ENCODE peak calls at places on chromosomes 1 and 21, in ten cellular contexts. Q is H9, F is colonic mucosa, R is left colon, P is lower lobe of right lung, M is kidney, I is left ventricle myocardium inferior, A is fibroblast of lung, Z is activated T-cell treated with anti-CD3 and anti-CD28 coated beads for 1 hour, L is MCF 10A. O is an unnamed sample.

GRCh38 chr1:50425376-50426107 is 2.3 kb upstream of the DMRTA2 start:
- DNase-seq in Q (peak), F (no peak), R (no peak), P (no peak), M (no peak), I (no peak), A (no peak), Z (no peak), L (no peak), O (peak)

GRCh38 chr1:7266561-7266960 is 481.3 kb downstream of the CAMTA1 start:
- DNase-seq in Q (no peak), F (peak), R (no peak), P (no peak), M (no peak), I (no peak), A (no peak), Z (no peak), L (peak), O (no peak)

GRCh38 chr1:154796303-154796892 is 73.7 kb downstream of the KCNN3 start:
- DNase-seq in Q (no peak), F (no peak), R (no peak), P (no peak), M (peak), I (no peak), A (no peak), Z (no peak), L (no peak), O (no peak)

GRCh38 chr21:30305136-30305535 is 15.0 kb downstream of the KRTAP26-1 start:
- DNase-seq in Q (no peak), F (no peak), R (no peak), P (no peak), M (no peak), I (no peak), A (no peak), Z (no peak), L (no peak), O (no peak)

GRCh38 chr1:114253900-114254299 is 100.2 kb upstream of the SYT6 start:
- DNase-seq in Q (no peak), F (no peak), R (no peak), P (no peak), M (no peak), I (no peak), A (no peak), Z (no peak), L (no peak), O (no peak)

GRCh38 chr21:44526096-44526997 is 13.6 kb downstream of the KRTAP10-1 start:
- DNase-seq in Q (no peak), F (no peak), R (no peak), P (peak), M (peak), I (no peak), A (no peak), Z (no peak), L (no peak), O (no peak)

GRCh38 chr21:44702111-44702972 is 5.4 kb downstream of the KRTAP10-12 start:
- DNase-seq in Q (no peak), F (peak), R (no peak), P (no peak), M (no peak), I (no peak), A (no peak), Z (no peak), L (no peak), O (no peak)

GRCh38 chr1:1037366-1038327 is 17.7 kb downstream of the AGRN start:
- DNase-seq in Q (no peak), F (no peak), R (no peak), P (no peak), M (no peak), I (no peak), A (no peak), Z (no peak), L (no peak), O (no peak)

GRCh38 chr1:3054474-3054873 is 14.5 kb upstream of the PRDM16 start:
- DNase-seq in Q (peak), F (no peak), R (no peak), P (no peak), M (peak), I (peak), A (no peak), Z (no peak), L (no peak), O (no peak)

GRCh38 chr1:170618418-170618817 is 45.5 kb upstream of the PRRX1 start:
- DNase-seq in Q (no peak), F (no peak), R (no peak), P (no peak), M (no peak), I (no peak), A (no peak), Z (no peak), L (no peak), O (no peak)

GRCh38 chr1:159839135-159839849 is 12.6 kb downstream of the SLAMF8 start:
- DNase-seq in Q (no peak), F (no peak), R (no peak), P (no peak), M (no peak), I (no peak), A (no peak), Z (no peak), L (no peak), O (no peak)

GRCh38 chr1:71521655-71522264 is 440.9 kb upstream of the ZRANB2 start:
- DNase-seq in Q (no peak), F (peak), R (peak), P (no peak), M (no peak), I (no peak), A (peak), Z (no peak), L (peak), O (peak)

GRCh38 chr1:107451735-107452134 is 310.9 kb downstream of the NTNG1 start:
- DNase-seq in Q (no peak), F (no peak), R (no peak), P (no peak), M (no peak), I (no peak), A (no peak), Z (no peak), L (no peak), O (no peak)

GRCh38 chr1:6266641-6267040 is 5.7 kb upstream of the GPR153 start:
- DNase-seq in Q (no peak), F (no peak), R (no peak), P (no peak), M (no peak), I (no peak), A (no peak), Z (no peak), L (no peak), O (no peak)

GRCh38 chr1:93328809-93329477 is 16.8 kb upstream of the DR1 start:
- DNase-seq in Q (no peak), F (peak), R (peak), P (no peak), M (no peak), I (no peak), A (peak), Z (no peak), L (no peak), O (peak)

GRCh38 chr21:36208326-36209013 is 51.8 kb downstream of the DOP1B start:
- DNase-seq in Q (no peak), F (no peak), R (no peak), P (no peak), M (peak), I (no peak), A (no peak), Z (no peak), L (no peak), O (no peak)

GRCh38 chr1:224163311-224163710 is 19.7 kb upstream of the DEGS1 start:
- DNase-seq in Q (no peak), F (no peak), R (no peak), P (no peak), M (no peak), I (no peak), A (no peak), Z (no peak), L (no peak), O (no peak)

GRCh38 chr1:84078108-84078823 is 65.8 kb upstream of the PRKACB start:
- DNase-seq in Q (no peak), F (peak), R (no peak), P (no peak), M (peak), I (no peak), A (peak), Z (no peak), L (peak), O (peak)

GRCh38 chr1:30627994-30628393 is 95.4 kb downstream of the MATN1 start:
- DNase-seq in Q (no peak), F (no peak), R (no peak), P (no peak), M (no peak), I (no peak), A (no peak), Z (no peak), L (no peak), O (no peak)

GRCh38 chr1:66372522-66373071 is 161.4 kb upstream of the SGIP1 start:
- DNase-seq in Q (no peak), F (no peak), R (no peak), P (no peak), M (no peak), I (no peak), A (no peak), Z (no peak), L (no peak), O (no peak)

GRCh38 chr1:164611754-164612642 is 53.0 kb downstream of the PBX1 start:
- DNase-seq in Q (peak), F (peak), R (peak), P (no peak), M (no peak), I (no peak), A (peak), Z (no peak), L (peak), O (peak)

GRCh38 chr1:36342426-36343185 is 19.2 kb upstream of the EVA1B start:
- DNase-seq in Q (peak), F (peak), R (peak), P (peak), M (no peak), I (no peak), A (peak), Z (peak), L (peak), O (peak)

GRCh38 chr1:113027449-113027848 is 45.5 kb upstream of the LRIG2 start:
- DNase-seq in Q (peak), F (no peak), R (no peak), P (no peak), M (no peak), I (no peak), A (no peak), Z (no peak), L (no peak), O (no peak)

GRCh38 chr1:60848583-60849188 is 233.7 kb upstream of the NFIA start:
- DNase-seq in Q (no peak), F (no peak), R (no peak), P (no peak), M (no peak), I (no peak), A (peak), Z (no peak), L (peak), O (peak)

GRCh38 chr1:156838972-156839371 is 19.9 kb downstream of the INSRR start:
- DNase-seq in Q (peak), F (no peak), R (peak), P (no peak), M (peak), I (no peak), A (peak), Z (no peak), L (peak), O (no peak)

GRCh38 chr1:160830321-160831153 is 32.1 kb downstream of the CD244 start:
- DNase-seq in Q (peak), F (peak), R (peak), P (peak), M (no peak), I (no peak), A (no peak), Z (peak), L (peak), O (peak)

GRCh38 chr21:32538147-32538792 is 47.1 kb downstream of the TCP10L start:
- DNase-seq in Q (peak), F (no peak), R (no peak), P (no peak), M (no peak), I (no peak), A (no peak), Z (peak), L (no peak), O (no peak)

GRCh38 chr1:165884690-165885304 is 57.4 kb downstream of the UCK2 start:
- DNase-seq in Q (no peak), F (no peak), R (no peak), P (no peak), M (no peak), I (no peak), A (peak), Z (no peak), L (no peak), O (peak)

GRCh38 chr1:158117854-158118691 is 62.6 kb upstream of the CD1D start:
- DNase-seq in Q (peak), F (peak), R (peak), P (no peak), M (no peak), I (no peak), A (peak), Z (peak), L (peak), O (peak)

GRCh38 chr21:42118901-42119300 is 47.8 kb downstream of the UMODL1 start:
- DNase-seq in Q (no peak), F (no peak), R (no peak), P (no peak), M (peak), I (no peak), A (no peak), Z (no peak), L (no peak), O (no peak)

O was measured in LHCN-M2.